ENCODE peak calls at places on chromosomes 16 and 17, in four cellular contexts. W is HEK293T, I is HepG2, F is K562. U is an unnamed sample.

GRCh38 chr16:59385953-59386352 is 651.8 kb upstream of the GOT2 start:
- DNase-seq in W (no peak), F (no peak), I (no peak), U (no peak)

GRCh38 chr17:77208217-77208808 is 67.5 kb downstream of the SEC14L1 start:
- DNase-seq in I (peak), W (peak), F (no peak), U (no peak)

GRCh38 chr16:21684199-21684598 is 20.4 kb downstream of the OTOA start:
- DNase-seq in I (peak), F (peak), W (peak), U (no peak)

GRCh38 chr17:3964203-3965122 is at the start of gene ATP2A3:
- DNase-seq in W (no peak), F (peak), I (no peak), U (no peak)

GRCh38 chr17:4753392-4753791 is 13.7 kb upstream of the CXCL16 start:
- DNase-seq in W (no peak), F (no peak), I (no peak), U (no peak)

GRCh38 chr17:64491034-64491860 is 5.6 kb downstream of the POLG2 start:
- DNase-seq in I (peak), W (no peak), F (no peak), U (no peak)

GRCh38 chr17:66272699-66273390 is 29.6 kb upstream of the PRKCA start:
- DNase-seq in F (peak), I (no peak), W (no peak), U (no peak)

GRCh38 chr17:37368577-37368976 is 7.2 kb upstream of the C17orf78 start:
- DNase-seq in F (no peak), I (no peak), W (no peak), U (no peak)

GRCh38 chr17:81651692-81652091 is 4.7 kb downstream of the PDE6G start:
- DNase-seq in F (no peak), I (peak), W (no peak), U (no peak)

GRCh38 chr17:45425125-45425983 is 7.3 kb downstream of the ARHGAP27 start:
- DNase-seq in W (peak), F (peak), I (peak), U (no peak)

DNA sequence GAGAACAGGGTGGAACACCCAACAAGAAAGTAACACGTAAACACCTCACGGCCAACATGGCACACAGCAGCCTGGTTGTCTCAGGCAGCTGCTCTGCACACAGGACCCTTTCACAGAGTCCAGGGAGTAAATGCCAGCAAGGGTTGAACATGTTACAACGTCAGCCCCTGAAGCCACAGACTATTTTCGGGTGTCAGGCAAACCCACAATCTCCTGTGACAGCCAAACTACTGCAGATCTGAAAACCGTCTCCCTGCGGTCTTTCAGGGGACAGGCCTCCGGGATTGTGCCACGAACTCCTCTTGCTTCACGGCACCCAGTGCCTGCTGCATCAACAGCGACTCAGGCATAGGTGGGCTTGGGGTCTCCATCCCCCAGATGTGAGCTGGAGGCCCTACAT is 127.7 kb downstream of the XYLT1 start:
- DNase-seq in F (no peak), W (no peak), I (no peak), U (peak)
- TF ChIP-seq TARDBP in F (no peak), W (no peak), I (no peak), U (no peak)

GRCh38 chr16:67846063-67846319 is 742 bp upstream of the NUTF2 start:
- DNase-seq in F (no peak), I (no peak), W (no peak), U (no peak)

GRCh38 chr16:67845291-67846062 is 1.3 kb upstream of the NUTF2 start:
- DNase-seq in F (no peak), W (no peak), I (no peak), U (no peak)

GRCh38 chr16:67843343-67843765 is 1.2 kb downstream of the THAP11 start:
- DNase-seq in I (no peak), W (no peak), F (no peak), U (no peak)

GRCh38 chr16:67842509-67843342 is 606 bp downstream of the THAP11 start:
- DNase-seq in I (peak), F (no peak), W (peak), U (no peak)

GRCh38 chr16:67844441-67844840 is 2.3 kb upstream of the NUTF2 start:
- DNase-seq in F (no peak), I (no peak), W (no peak), U (no peak)
- TF ChIP-seq TARDBP in F (no peak), I (no peak), W (no peak), U (no peak)

GRCh38 chr16:83037102-83037501 is 410.3 kb downstream of the CDH13 start:
- DNase-seq in W (no peak), I (no peak), F (no peak), U (no peak)

GRCh38 chr16:83027973-83028372 is 401.2 kb downstream of the CDH13 start:
- DNase-seq in F (no peak), I (no peak), W (no peak), U (no peak)

GRCh38 chr16:83031524-83031923 is 404.8 kb downstream of the CDH13 start:
- DNase-seq in W (no peak), F (no peak), I (no peak), U (no peak)
- TF ChIP-seq TARDBP in W (no peak), F (no peak), I (no peak), U (no peak)

GRCh38 chr17:57906910-57907309 is 48.3 kb downstream of the CUEDC1 start:
- DNase-seq in I (peak), F (no peak), W (no peak), U (no peak)
- TF ChIP-seq TARDBP in I (peak), F (no peak), W (no peak), U (no peak)

U was measured in GM12878.